ENCODE peak calls at places on chromosome 12, in seven cellular contexts. I is GM06990, W is fibroblast of the conjunctiva, S is colonic mucosa, A is GM23338, X is MM.1S, J is iris pigment epithelial cell. D is an unnamed sample.

GRCh38 chr12:7716391-7716790 is 5.2 kb downstream of the DPPA3 start:
- DNase-seq in X (peak), A (peak), W (no peak), J (no peak), S (no peak), I (no peak), D (no peak)

GRCh38 chr12:113007166-113007565 is 28.8 kb downstream of the OAS2 start:
- DNase-seq in I (no peak), A (no peak), W (no peak), J (peak), X (no peak), S (no peak), D (peak)

GRCh38 chr12:52267699-52268098 is 6.7 kb upstream of the KRT86 start:
- DNase-seq in J (no peak), S (no peak), W (no peak), X (no peak), A (no peak), I (no peak), D (peak)

GRCh38 chr12:57516617-57517153 is 3.6 kb downstream of the DDIT3 start:
- DNase-seq in X (no peak), S (no peak), I (no peak), A (no peak), W (no peak), J (no peak), D (no peak)

GRCh38 chr12:5506821-5507231 is 74.9 kb downstream of the NTF3 start:
- DNase-seq in I (no peak), S (peak), W (no peak), X (no peak), J (no peak), A (no peak), D (peak)

GRCh38 chr12:54725233-54725843 is 77.2 kb upstream of the DCD start:
- DNase-seq in X (peak), J (peak), I (no peak), A (peak), S (no peak), W (no peak), D (peak)

GRCh38 chr12:67269632-67270578 is 747 bp downstream of the CAND1 start:
- DNase-seq in W (no peak), J (peak), S (peak), I (peak), A (peak), X (peak), D (peak)

GRCh38 chr12:94287245-94287628 is 138.9 kb downstream of the PLXNC1 start:
- DNase-seq in X (no peak), I (no peak), A (no peak), S (peak), W (no peak), J (no peak), D (no peak)

GRCh38 chr12:11719678-11720099 is 70.2 kb downstream of the ETV6 start:
- DNase-seq in J (peak), X (no peak), S (no peak), I (no peak), W (no peak), A (peak), D (peak)